ENCODE peak calls at places on chromosome 19, in eight cellular contexts. Q is A549, F is heart left ventricle, S is spleen, P is IMR-90, D is ovary, G is uterus, I is transverse colon. T is an unnamed sample.

GRCh38 chr19:4327252-4327876 is 11.3 kb downstream of the STAP2 start:
- DNase-seq in S (peak; percentile 89), I (peak; percentile 83), G (peak; percentile 88), D (peak; percentile 94), F (peak; percentile 86), Q (no peak), P (peak; percentile 13), T (peak; percentile 91)

GRCh38 chr19:58407658-58408151 is 744 bp upstream of the ZNF584 start:
- DNase-seq in S (no peak), Q (no peak), F (no peak), I (no peak), P (peak; percentile 25), D (no peak), G (no peak), T (peak; percentile 73)

GRCh38 chr19:16327911-16328823 is 3.5 kb downstream of the KLF2 start:
- DNase-seq in Q (no peak), S (peak; percentile 91), F (peak; percentile 85), P (peak; percentile 86), G (peak; percentile 93), I (peak; percentile 75), D (peak; percentile 75), T (no peak)

GRCh38 chr19:19185853-19186728 is 5.9 kb downstream of the BORCS8 start:
- DNase-seq in Q (no peak), S (no peak), G (no peak), D (no peak), F (no peak), I (peak; percentile 57), P (peak; percentile 31), T (peak; percentile 78)

GRCh38 chr19:17794731-17795494 is at the start of gene B3GNT3:
- DNase-seq in I (peak; percentile 95), G (no peak), D (no peak), S (no peak), Q (peak; percentile 47), F (no peak), P (no peak), T (peak; percentile 42)

GRCh38 chr19:32397736-32398135 is 7.8 kb upstream of the DPY19L3 start:
- DNase-seq in S (no peak), D (no peak), G (no peak), Q (no peak), I (no peak), P (peak; percentile 88), F (no peak), T (no peak)

GRCh38 chr19:5857203-5858081 is 6.2 kb upstream of the FUT3 start:
- DNase-seq in Q (no peak), I (no peak), G (no peak), S (no peak), P (no peak), D (no peak), F (no peak), T (no peak)

GRCh38 chr19:5968431-5969373 is 9.2 kb downstream of the RANBP3 start:
- DNase-seq in Q (no peak), F (no peak), D (no peak), G (no peak), S (peak; percentile 67), I (no peak), P (no peak), T (no peak)

GRCh38 chr19:35107541-35107939 is 8.1 kb upstream of the FXYD3 start:
- DNase-seq in Q (no peak), I (peak; percentile 78), S (no peak), G (no peak), P (no peak), F (no peak), D (no peak), T (no peak)

GRCh38 chr19:54125713-54126112 is 10.2 kb downstream of the PRPF31 start:
- DNase-seq in F (no peak), G (no peak), P (no peak), I (no peak), S (no peak), Q (no peak), D (no peak), T (no peak)

GRCh38 chr19:56566904-56567273 is 379 bp upstream of the ZNF470 start:
- DNase-seq in F (peak; percentile 61), Q (peak; percentile 33), I (peak; percentile 47), P (no peak), D (no peak), G (peak; percentile 39), S (peak; percentile 84), T (peak; percentile 38)

GRCh38 chr19:18489627-18490184 is 32.2 kb downstream of the ELL start:
- DNase-seq in G (no peak), P (no peak), Q (no peak), D (no peak), S (no peak), F (no peak), I (no peak), T (no peak)

GRCh38 chr19:52398091-52398461 is 427 bp downstream of the ZNF528 start:
- DNase-seq in F (no peak), S (no peak), G (no peak), D (peak; percentile 16), Q (no peak), I (peak; percentile 8), P (peak; percentile 1), T (peak; percentile 29)

GRCh38 chr19:32876919-32877285 is 7.3 kb upstream of the SLC7A9 start:
- DNase-seq in F (no peak), I (peak; percentile 42), S (peak; percentile 57), P (peak; percentile 50), Q (no peak), G (no peak), D (no peak), T (no peak)

GRCh38 chr19:20078696-20079095 is 896 bp downstream of the ZNF90 start:
- DNase-seq in D (peak; percentile 47), G (peak; percentile 39), P (peak; percentile 18), S (peak; percentile 74), Q (no peak), F (peak; percentile 40), I (peak; percentile 31), T (peak; percentile 35)

DNA sequence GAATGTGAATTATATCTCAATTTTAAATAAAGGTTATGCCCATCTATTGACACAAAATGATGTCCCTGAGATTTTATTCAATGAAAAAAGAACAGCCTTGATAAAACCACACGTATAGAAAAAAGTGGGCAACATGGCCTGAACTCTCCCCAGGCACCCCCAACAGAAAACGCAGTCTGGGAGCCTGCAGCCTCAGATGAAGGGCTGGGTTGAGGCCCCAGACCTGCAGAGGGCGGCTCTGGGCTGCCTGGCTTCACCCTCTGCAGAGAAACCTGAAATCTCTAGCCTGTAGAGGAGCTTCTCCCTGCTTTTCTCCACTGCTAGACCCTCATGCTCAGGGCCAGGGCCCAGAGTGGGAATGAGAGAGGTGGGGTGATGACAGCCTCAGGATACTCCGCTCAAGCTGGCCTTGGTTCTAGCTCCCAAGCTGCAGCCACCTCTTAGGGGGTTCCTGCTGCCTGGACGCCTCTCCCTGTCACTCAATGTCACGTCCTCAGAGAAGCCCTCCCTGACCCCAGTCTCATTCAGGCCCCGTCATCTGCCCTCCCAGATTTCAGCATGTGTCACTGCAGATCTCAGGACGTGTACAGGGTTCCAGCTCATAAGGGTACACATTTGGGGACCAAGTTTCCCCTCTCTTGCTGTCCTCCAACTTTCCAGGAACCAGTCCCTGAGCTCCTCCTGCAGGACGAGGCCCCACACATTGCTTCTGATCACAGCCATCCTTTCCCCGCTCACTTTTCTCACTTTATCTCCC is 1.8 kb downstream of the MBD3 start:
- DNase-seq in D (no peak), Q (no peak), F (no peak), P (no peak), I (peak; percentile 32), S (no peak), G (no peak), T (peak; percentile 61)
- TF ChIP-seq POLR2A in D (no peak), Q (no peak), F (no peak), P (no peak), I (no peak), S (no peak), G (no peak), T (peak; percentile 7)

GRCh38 chr19:39342647-39343305 is 555 bp downstream of the SAMD4B start:
- DNase-seq in I (peak; percentile 21), D (peak; percentile 61), Q (no peak), F (peak; percentile 42), P (no peak), G (peak; percentile 41), S (no peak), T (peak; percentile 61)

GRCh38 chr19:39345956-39346355 is 3.7 kb downstream of the SAMD4B start:
- DNase-seq in Q (no peak), P (no peak), G (no peak), S (no peak), D (no peak), F (no peak), I (no peak), T (no peak)

GRCh38 chr19:39339636-39340035 is 2.6 kb upstream of the SAMD4B start:
- DNase-seq in P (no peak), S (no peak), F (no peak), D (no peak), Q (no peak), I (no peak), G (no peak), T (no peak)

GRCh38 chr19:39341122-39341719 is 1.0 kb upstream of the SAMD4B start:
- DNase-seq in G (peak; percentile 43), I (peak; percentile 42), D (peak; percentile 52), P (no peak), Q (no peak), S (peak; percentile 85), F (peak; percentile 37), T (no peak)

GRCh38 chr19:39341720-39342604 is at the start of gene SAMD4B:
- DNase-seq in Q (peak; percentile 99), G (peak; percentile 99), D (peak; percentile 100), S (peak; percentile 100), F (peak; percentile 99), I (peak; percentile 99), P (peak; percentile 97), T (peak; percentile 100)
- TF ChIP-seq POLR2A in Q (peak; percentile 97), G (peak; percentile 93), D (peak; percentile 78), S (peak; percentile 98), F (peak; percentile 90), I (peak; percentile 97), P (peak; percentile 95), T (peak; percentile 96)

GRCh38 chr19:40777795-40778044 is 327 bp upstream of the RAB4B start:
- DNase-seq in S (no peak), F (no peak), P (no peak), I (no peak), Q (no peak), D (no peak), G (no peak), T (no peak)

GRCh38 chr19:40778865-40779284 is 828 bp downstream of the RAB4B start:
- DNase-seq in F (no peak), Q (peak; percentile 69), P (peak; percentile 29), D (no peak), G (no peak), I (no peak), S (no peak), T (peak; percentile 41)

GRCh38 chr19:40776364-40776763 is 1.0 kb downstream of the MIA start:
- DNase-seq in G (no peak), P (no peak), Q (no peak), F (no peak), I (no peak), D (no peak), S (no peak), T (no peak)

GRCh38 chr19:40776966-40777794 is 867 bp upstream of the RAB4B start:
- DNase-seq in P (peak; percentile 91), Q (peak; percentile 99), F (peak; percentile 90), I (peak; percentile 95), D (peak; percentile 85), S (peak; percentile 95), G (peak; percentile 95), T (peak; percentile 93)

GRCh38 chr19:40778045-40778864 is at the start of gene RAB4B:
- DNase-seq in I (peak; percentile 100), F (peak; percentile 100), P (peak; percentile 99), S (peak; percentile 100), Q (peak; percentile 100), G (peak; percentile 100), D (peak; percentile 100), T (peak; percentile 100)
- TF ChIP-seq POLR2A in I (peak; percentile 89), F (no peak), P (peak; percentile 88), S (peak; percentile 44), Q (peak; percentile 61), G (no peak), D (no peak), T (peak; percentile 62)

GRCh38 chr19:48484247-48484893 is 15.2 kb downstream of the CYTH2 start:
- DNase-seq in P (no peak), F (no peak), Q (no peak), D (no peak), G (no peak), S (no peak), I (no peak), T (no peak)
- TF ChIP-seq POLR2A in P (peak; percentile 42), F (no peak), Q (no peak), D (no peak), G (no peak), S (no peak), I (no peak), T (no peak)

T was measured in erythroblast.